ENCODE peak calls at places on chromosome 20, in seven cellular contexts. A is cardiac fibroblast, I is A549, J is GM12865, E is AG04450, K is heart left ventricle, T is H1. B is an unnamed sample.

GRCh38 chr20:61253640-61254511 is 1.8 kb downstream of the CDH4 start:
- DNase-seq in A (peak; percentile 22), I (peak; percentile 11), J (no peak), E (no peak), K (no peak), T (no peak), B (peak; percentile 46)

GRCh38 chr20:53517146-53517545 is 76.5 kb downstream of the ZNF217 start:
- DNase-seq in A (no peak), I (no peak), J (no peak), E (no peak), K (no peak), T (no peak), B (peak; percentile 44)

GRCh38 chr20:48818481-48818987 is 9.3 kb downstream of the PREX1 start:
- DNase-seq in A (no peak), I (no peak), J (peak; percentile 83), E (no peak), K (no peak), T (no peak), B (no peak)

GRCh38 chr20:55592866-55593265 is 412.5 kb downstream of the CBLN4 start:
- DNase-seq in A (no peak), I (no peak), J (no peak), E (no peak), K (no peak), T (no peak), B (no peak)

GRCh38 chr20:50341880-50342637 is 151.4 kb downstream of the CEBPB start:
- DNase-seq in A (no peak), I (no peak), J (peak; percentile 64), E (no peak), K (no peak), T (no peak), B (no peak)

GRCh38 chr20:23048283-23049200 is 930 bp downstream of the THBD start:
- DNase-seq in A (peak; percentile 47), I (peak; percentile 83), J (no peak), E (no peak), K (peak; percentile 83), T (no peak), B (peak; percentile 43)

GRCh38 chr20:62282103-62282502 is 20.7 kb upstream of the ADRM1 start:
- DNase-seq in A (no peak), I (no peak), J (no peak), E (no peak), K (no peak), T (no peak), B (no peak)

GRCh38 chr20:44384423-44385027 is 29.0 kb downstream of the HNF4A start:
- DNase-seq in A (peak; percentile 72), I (peak; percentile 86), J (peak; percentile 76), E (peak; percentile 16), K (peak; percentile 80), T (peak; percentile 49), B (peak; percentile 74)

GRCh38 chr20:21105429-21106170 is 558 bp downstream of the LINC00237 start:
- DNase-seq in A (no peak), I (no peak), J (no peak), E (no peak), K (no peak), T (no peak), B (no peak)

GRCh38 chr20:22312744-22313346 is 271.5 kb downstream of the FOXA2 start:
- DNase-seq in A (peak; percentile 55), I (peak; percentile 63), J (peak; percentile 28), E (peak; percentile 4), K (no peak), T (no peak), B (peak; percentile 65)

GRCh38 chr20:58213112-58213511 is 15.3 kb downstream of the ANKRD60 start:
- DNase-seq in A (no peak), I (peak; percentile 29), J (no peak), E (no peak), K (no peak), T (no peak), B (peak; percentile 21)

GRCh38 chr20:58214310-58214709 is 14.1 kb downstream of the ANKRD60 start:
- DNase-seq in A (no peak), I (no peak), J (no peak), E (no peak), K (no peak), T (no peak), B (no peak)

GRCh38 chr20:58212636-58213035 is 15.8 kb downstream of the ANKRD60 start:
- DNase-seq in A (no peak), I (no peak), J (no peak), E (no peak), K (no peak), T (no peak), B (no peak)

GRCh38 chr20:58215116-58215515 is 13.3 kb downstream of the ANKRD60 start:
- DNase-seq in A (no peak), I (no peak), J (no peak), E (no peak), K (no peak), T (no peak), B (no peak)

GRCh38 chr20:58213716-58214115 is 14.7 kb downstream of the ANKRD60 start:
- DNase-seq in A (no peak), I (no peak), J (no peak), E (no peak), K (no peak), T (no peak), B (no peak)
- TF ChIP-seq CTCF in A (no peak), I (no peak), J (no peak), E (no peak), K (no peak), T (no peak), B (no peak)

DNA sequence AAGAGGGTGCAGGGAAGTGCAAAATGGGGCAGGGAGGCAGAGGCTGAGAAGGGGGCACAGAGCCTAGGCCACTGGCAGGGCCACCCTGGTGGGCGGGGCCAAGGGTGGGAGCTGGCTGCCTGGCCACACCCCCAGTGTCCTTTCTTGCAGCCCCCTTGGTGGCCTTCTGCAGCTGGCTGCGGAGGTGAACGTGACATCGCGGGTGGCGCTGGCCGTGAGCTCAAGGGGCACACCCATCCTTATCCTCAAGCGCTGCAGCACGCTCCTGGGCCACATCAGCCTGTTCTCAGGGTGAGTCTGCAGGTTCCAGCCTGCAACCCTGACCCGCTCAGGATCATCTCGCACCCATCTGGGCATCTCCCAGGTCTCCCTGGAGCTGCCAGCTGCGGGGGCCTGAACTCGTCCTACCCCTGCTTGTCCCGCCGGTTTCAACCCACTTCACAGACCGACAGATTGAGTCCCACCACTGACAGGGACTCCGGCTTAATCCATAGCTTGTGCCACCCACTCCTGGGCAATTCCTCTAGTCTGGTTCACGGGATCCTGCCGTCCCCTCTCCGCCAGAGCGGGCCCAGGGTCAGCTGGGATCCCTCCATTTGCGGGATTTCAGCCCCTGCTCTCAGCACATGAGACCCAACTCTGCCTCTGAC is 6.2 kb downstream of the BPIFB3 start:
- DNase-seq in A (no peak), I (no peak), J (no peak), E (no peak), K (no peak), T (no peak), B (no peak)
- H3K4me3 ChIP-seq in A (no peak overlapping the region), I (no peak overlapping the region), J (no peak overlapping the region), E (no peak overlapping the region), K (no peak overlapping the region), T (no peak overlapping the region), B (no peak overlapping the region)

DNA sequence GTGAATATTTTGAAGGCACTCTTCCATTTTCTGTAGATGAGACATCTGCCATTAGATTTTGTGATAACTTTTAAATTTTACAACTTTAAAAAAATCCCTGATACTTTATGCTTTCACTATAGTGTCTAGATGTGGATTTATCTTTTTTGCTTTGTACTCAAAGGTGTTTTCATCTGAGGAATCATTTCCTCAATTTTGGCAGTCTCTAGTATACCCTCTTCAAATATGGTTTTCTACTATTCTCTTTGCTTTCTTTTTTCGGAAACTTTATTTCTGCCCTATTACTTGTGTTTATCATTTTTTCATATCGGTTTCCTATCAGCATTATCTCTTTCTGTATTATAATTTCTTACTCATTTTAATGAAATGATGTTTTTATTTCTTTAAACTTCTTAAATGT is 62.2 kb downstream of the SLX4IP start:
- DNase-seq in A (no peak), I (no peak), J (no peak), E (no peak), K (no peak), T (no peak), B (no peak)
- TF ChIP-seq CTCF in A (no peak), I (no peak), J (no peak), E (no peak), K (no peak), T (no peak), B (no peak)

GRCh38 chr20:8130840-8131526 is 1.1 kb upstream of the PLCB1 start:
- DNase-seq in A (no peak), I (no peak), J (no peak), E (no peak), K (no peak), T (no peak), B (no peak)
- H3K4me3 ChIP-seq in A (no peak overlapping the region), I (no peak overlapping the region), J (no peak overlapping the region), E (peak overlapping the region; percentile 75), K (peak overlapping the region; percentile 68), T (peak overlapping the region; percentile 50), B (peak overlapping the region; percentile 66)

GRCh38 chr20:18904624-18905023 is 91.0 kb downstream of the SCP2D1 start:
- DNase-seq in A (peak; percentile 5), I (peak; percentile 32), J (peak; percentile 9), E (no peak), K (peak; percentile 27), T (no peak), B (no peak)
- TF ChIP-seq CTCF in A (no peak), I (peak; percentile 17), J (peak; percentile 20), E (no peak), K (peak; percentile 56), T (peak; percentile 70), B (no peak)

DNA sequence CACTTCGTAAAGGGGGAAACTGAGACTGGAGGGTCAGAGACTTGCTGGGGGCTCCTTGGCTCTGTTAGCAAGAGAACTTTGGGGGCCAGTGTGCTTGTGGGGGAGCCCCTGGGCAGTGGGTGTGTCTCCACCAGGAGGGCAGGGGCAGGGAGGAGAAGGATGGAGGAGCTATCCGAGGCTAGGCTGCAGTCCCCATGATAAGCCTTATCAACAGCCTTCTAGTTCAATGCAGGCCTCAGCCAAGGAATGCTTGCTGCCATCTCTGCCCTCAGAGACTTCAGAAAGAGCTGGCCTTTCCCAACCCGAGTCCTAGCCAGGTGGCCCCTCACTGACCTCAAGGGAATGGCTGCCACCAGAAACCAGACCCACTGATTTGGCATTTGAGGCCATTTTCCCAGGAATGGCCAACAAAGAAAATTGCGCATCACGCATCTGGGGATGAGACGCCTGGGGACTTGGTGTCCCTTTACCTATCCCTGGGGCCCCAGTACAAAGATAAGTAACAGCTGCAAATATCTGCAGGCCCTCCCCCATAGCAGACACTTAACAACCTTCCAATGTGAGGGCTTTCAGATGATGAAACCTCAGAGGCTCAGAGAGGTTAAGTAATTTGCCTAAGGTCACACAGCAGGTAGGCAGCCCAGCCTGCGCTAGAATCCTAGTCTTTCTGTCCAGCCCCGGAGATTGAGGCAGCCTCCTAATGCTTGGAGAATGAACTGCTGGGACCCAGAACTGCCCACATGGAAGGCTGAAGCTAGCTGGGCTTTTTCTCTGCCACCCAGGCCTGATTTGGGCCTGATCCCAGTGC is 4.9 kb downstream of the TGM2 start:
- DNase-seq in A (no peak), I (no peak), J (no peak), E (no peak), K (peak; percentile 22), T (no peak), B (no peak)
- H3K4me3 ChIP-seq in A (no peak overlapping the region), I (no peak overlapping the region), J (no peak overlapping the region), E (no peak overlapping the region), K (no peak overlapping the region), T (no peak overlapping the region), B (no peak overlapping the region)